ENCODE peak calls at places on chromosomes 5 and 9, in nine cellular contexts. T, Y, D, L, K, B, F, E and S are unnamed samples. For H3K4me1, the result is how much of the 10 kb centered on the place peaks cover.

GRCh38 chr9:5500441-5501235 is 9.7 kb upstream of the PDCD1LG2 start:
- DNase-seq in E (peak), Y (no peak), T (no peak), D (no peak), K (no peak), B (no peak), L (no peak), F (no peak), S (peak)

GRCh38 chr5:1656271-1656975 is 132.7 kb upstream of the LPCAT1 start:
- DNase-seq in F (no peak), D (no peak), B (no peak), T (no peak), Y (no peak), E (no peak), L (no peak), K (no peak), S (no peak)

GRCh38 chr9:128722380-128723351 is 1.3 kb downstream of the ZDHHC12 start:
- DNase-seq in T (no peak), D (no peak), K (no peak), Y (no peak), L (no peak), E (no peak), F (no peak), B (no peak), S (no peak)

GRCh38 chr9:126454795-126455194 is 128.2 kb downstream of the MVB12B start:
- DNase-seq in D (no peak), K (no peak), T (no peak), Y (no peak), E (no peak), L (no peak), B (no peak), F (peak), S (no peak)

GRCh38 chr5:145221416-145221815 is 613.7 kb downstream of the PRELID2 start:
- DNase-seq in B (no peak), D (no peak), T (no peak), F (no peak), Y (no peak), K (no peak), E (no peak), L (no peak), S (no peak)

GRCh38 chr9:22256381-22256780 is 190.2 kb upstream of the DMRTA1 start:
- DNase-seq in E (no peak), Y (no peak), B (no peak), F (no peak), K (no peak), L (no peak), D (no peak), T (no peak), S (no peak)

GRCh38 chr5:151454889-151455288 is 7.5 kb downstream of the SLC36A1 start:
- DNase-seq in L (no peak), D (no peak), E (no peak), B (no peak), K (no peak), Y (no peak), T (no peak), F (no peak), S (no peak)

GRCh38 chr5:12934722-12935121 is 1009.8 kb downstream of the DNAH5 start:
- DNase-seq in Y (no peak), K (no peak), F (no peak), T (no peak), E (no peak), D (no peak), L (no peak), B (no peak), S (no peak)

GRCh38 chr5:108381955-108382783 is at the start of gene FBXL17:
- DNase-seq in Y (peak), D (peak), B (peak), K (peak), L (peak), T (peak), E (peak), F (peak), S (peak)

GRCh38 chr5:135154197-135154596 is 120.2 kb upstream of the PITX1 start:
- DNase-seq in D (no peak), F (no peak), B (no peak), E (peak), L (no peak), Y (no peak), T (no peak), K (no peak), S (no peak)

GRCh38 chr5:115419794-115420585 is 123.5 kb upstream of the CCDC112 start:
- DNase-seq in T (no peak), Y (no peak), F (no peak), L (no peak), B (no peak), D (no peak), E (peak), K (no peak), S (peak)

GRCh38 chr5:119319401-119319800 is 36.4 kb upstream of the TNFAIP8 start:
- DNase-seq in B (no peak), F (no peak), E (no peak), Y (no peak), D (no peak), K (no peak), T (no peak), L (no peak), S (no peak)
- H3K4me1 ChIP-seq in B (under half), F (under half), E (under half), Y (half or more), D (under half), K (half or more), T (half or more), L (under half), S (under half)

GRCh38 chr5:142869883-142870282 is 99.7 kb downstream of the ARHGAP26 start:
- DNase-seq in B (no peak), Y (no peak), L (no peak), F (no peak), T (no peak), K (no peak), D (no peak), E (no peak), S (no peak)
- H3K4me1 ChIP-seq in B (under half), Y (under half), L (under half), F (under half), T (under half), K (under half), D (under half), E (under half), S (under half)

DNA sequence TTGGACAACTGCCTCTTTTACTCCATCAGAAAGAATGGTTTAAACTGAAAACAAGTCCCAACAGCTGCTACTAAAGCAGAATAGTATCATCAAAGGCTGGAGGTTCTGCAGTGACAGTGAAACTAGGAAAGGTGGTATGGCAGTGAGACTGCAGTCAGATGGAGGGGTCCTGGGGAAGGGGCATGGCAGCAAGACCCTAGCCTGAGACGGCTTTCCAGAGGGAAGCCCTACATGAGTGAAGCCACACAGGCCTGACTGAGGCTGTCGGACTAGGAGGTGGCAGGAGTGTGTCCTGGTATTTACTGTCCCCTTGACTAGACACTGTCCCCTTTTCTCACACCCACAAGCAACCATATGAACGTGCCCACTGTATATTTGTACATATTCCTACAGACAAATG is 40.4 kb upstream of the IPPK start:
- DNase-seq in B (no peak), E (no peak), D (no peak), Y (no peak), K (no peak), T (no peak), L (no peak), F (no peak), S (no peak)
- H3K4me1 ChIP-seq in B (under half), E (under half), D (under half), Y (under half), K (under half), T (under half), L (under half), F (under half), S (under half)

GRCh38 chr5:153901449-153901848 is 137.3 kb downstream of the FAM114A2 start:
- DNase-seq in Y (no peak), F (no peak), L (no peak), B (no peak), T (no peak), K (no peak), D (no peak), E (no peak), S (no peak)
- H3K4me1 ChIP-seq in Y (under half), F (under half), L (under half), B (under half), T (under half), K (under half), D (under half), E (under half), S (under half)